ENCODE peak calls at places on chromosomes 1 and 21, in five cellular contexts. S is PC-3, B is HFF-Myc, Z is epithelial cell of esophagus, T is glutamatergic neuron. R is an unnamed sample.

GRCh38 chr1:25360596-25361581 is 22.8 kb downstream of the TMEM50A start:
- DNase-seq in S (peak), B (peak), Z (peak), T (no peak), R (no peak)

GRCh38 chr1:44036409-44037111 is 5.3 kb upstream of the SLC6A9 start:
- DNase-seq in S (peak), B (peak), Z (peak), T (peak), R (peak)

GRCh38 chr1:170562644-170563338 is 30.8 kb downstream of the GORAB start:
- DNase-seq in S (peak), B (peak), Z (peak), T (peak), R (no peak)

GRCh38 chr1:153880962-153881361 is 41.8 kb downstream of the GATAD2B start:
- DNase-seq in S (peak), B (peak), Z (peak), T (peak), R (peak)

GRCh38 chr1:91650764-91651163 is 150.1 kb downstream of the CDC7 start:
- DNase-seq in S (peak), B (peak), Z (peak), T (no peak), R (no peak)

GRCh38 chr1:46816930-46817329 is 18.1 kb downstream of the CYP4B1 start:
- DNase-seq in S (no peak), B (no peak), Z (no peak), T (no peak), R (no peak)

GRCh38 chr1:12016182-12016581 is 3.1 kb upstream of the MIIP start:
- DNase-seq in S (peak), B (no peak), Z (peak), T (no peak), R (no peak)

GRCh38 chr21:33971492-33972013 is 55.9 kb upstream of the ATP5PO start:
- DNase-seq in S (peak), B (no peak), Z (peak), T (no peak), R (no peak)

GRCh38 chr1:222250376-222250775 is 297.5 kb downstream of the HHIPL2 start:
- DNase-seq in S (no peak), B (no peak), Z (no peak), T (no peak), R (no peak)

GRCh38 chr1:169779970-169780369 is 14.7 kb downstream of the METTL18 start:
- DNase-seq in S (peak), B (peak), Z (peak), T (no peak), R (no peak)

GRCh38 chr21:39307466-39307865 is 6.0 kb downstream of the BRWD1 start:
- DNase-seq in S (no peak), B (no peak), Z (no peak), T (no peak), R (no peak)

GRCh38 chr1:45891087-45891486 is 87.7 kb downstream of the MAST2 start:
- DNase-seq in S (no peak), B (no peak), Z (no peak), T (no peak), R (no peak)

GRCh38 chr1:36919491-36920145 is 114.7 kb downstream of the GRIK3 start:
- DNase-seq in S (no peak), B (no peak), Z (no peak), T (no peak), R (no peak)

GRCh38 chr1:247079141-247079874 is 697 bp upstream of the ZNF670 start:
- DNase-seq in S (no peak), B (no peak), Z (no peak), T (no peak), R (no peak)

GRCh38 chr21:25643486-25643885 is 4.4 kb downstream of the JAM2 start:
- DNase-seq in S (no peak), B (no peak), Z (no peak), T (no peak), R (no peak)

GRCh38 chr1:14954210-14954609 is 199.3 kb upstream of the TMEM51 start:
- DNase-seq in S (peak), B (no peak), Z (peak), T (no peak), R (no peak)

GRCh38 chr1:203351037-203351625 is at the start of gene FMOD:
- DNase-seq in S (no peak), B (no peak), Z (no peak), T (no peak), R (no peak)

GRCh38 chr1:223844521-223844961 is 1.2 kb downstream of the TP53BP2 start:
- DNase-seq in S (peak), B (no peak), Z (peak), T (no peak), R (no peak)

GRCh38 chr1:152386940-152387339 is 27.1 kb downstream of the CRNN start:
- DNase-seq in S (no peak), B (no peak), Z (peak), T (no peak), R (no peak)

GRCh38 chr21:44872568-44873355 is 728 bp downstream of the PTTG1IP start:
- DNase-seq in S (peak), B (no peak), Z (peak), T (peak), R (no peak)

GRCh38 chr1:3019516-3020051 is 1.7 kb upstream of the ACTRT2 start:
- DNase-seq in S (no peak), B (no peak), Z (no peak), T (no peak), R (no peak)

GRCh38 chr1:68493193-68493592 is 3.7 kb downstream of the DEPDC1 start:
- DNase-seq in S (no peak), B (no peak), Z (no peak), T (no peak), R (no peak)

GRCh38 chr1:16152521-16153087 is 3.3 kb downstream of the EPHA2 start:
- DNase-seq in S (no peak), B (no peak), Z (no peak), T (no peak), R (no peak)

GRCh38 chr1:242187816-242188215 is 188.9 kb upstream of the MAP1LC3C start:
- DNase-seq in S (no peak), B (no peak), Z (no peak), T (no peak), R (no peak)

GRCh38 chr1:38586993-38587646 is 272.5 kb downstream of the RRAGC start:
- DNase-seq in S (peak), B (no peak), Z (peak), T (peak), R (peak)

GRCh38 chr1:27026621-27027574 is 14.2 kb upstream of the TENT5B start:
- DNase-seq in S (no peak), B (no peak), Z (peak), T (no peak), R (no peak)

GRCh38 chr1:153548722-153549695 is at the start of gene S100A3:
- DNase-seq in S (peak), B (no peak), Z (peak), T (no peak), R (no peak)

GRCh38 chr1:218284377-218284916 is 646 bp upstream of the RRP15 start:
- DNase-seq in S (peak), B (no peak), Z (peak), T (peak), R (no peak)

GRCh38 chr1:14929547-14930223 is 223.9 kb upstream of the TMEM51 start:
- DNase-seq in S (peak), B (peak), Z (peak), T (peak), R (no peak)

GRCh38 chr1:177558372-177558771 is 387.6 kb downstream of the BRINP2 start:
- DNase-seq in S (no peak), B (no peak), Z (no peak), T (no peak), R (no peak)

GRCh38 chr1:212640223-212640885 is 31.8 kb downstream of the ATF3 start:
- DNase-seq in S (no peak), B (no peak), Z (no peak), T (no peak), R (no peak)

GRCh38 chr21:46080171-46081021 is 17.5 kb upstream of the COL6A2 start:
- DNase-seq in S (no peak), B (no peak), Z (no peak), T (no peak), R (no peak)

GRCh38 chr1:214380986-214381695 is 100.2 kb downstream of the SMYD2 start:
- DNase-seq in S (peak), B (no peak), Z (no peak), T (no peak), R (no peak)

GRCh38 chr1:182210417-182210816 is 148.9 kb upstream of the ZNF648 start:
- DNase-seq in S (no peak), B (no peak), Z (no peak), T (no peak), R (no peak)

GRCh38 chr1:192053661-192054060 is 104.6 kb upstream of the RGS18 start:
- DNase-seq in S (no peak), B (no peak), Z (no peak), T (no peak), R (no peak)

GRCh38 chr1:153025797-153026196 is 5.2 kb upstream of the SPRR1B start:
- DNase-seq in S (no peak), B (no peak), Z (peak), T (no peak), R (no peak)

GRCh38 chr1:66570196-66570595 is 36.2 kb downstream of the SGIP1 start:
- DNase-seq in S (peak), B (no peak), Z (peak), T (no peak), R (no peak)

GRCh38 chr1:13605159-13605558 is 21.5 kb downstream of the PDPN start:
- DNase-seq in S (peak), B (no peak), Z (peak), T (no peak), R (no peak)

DNA sequence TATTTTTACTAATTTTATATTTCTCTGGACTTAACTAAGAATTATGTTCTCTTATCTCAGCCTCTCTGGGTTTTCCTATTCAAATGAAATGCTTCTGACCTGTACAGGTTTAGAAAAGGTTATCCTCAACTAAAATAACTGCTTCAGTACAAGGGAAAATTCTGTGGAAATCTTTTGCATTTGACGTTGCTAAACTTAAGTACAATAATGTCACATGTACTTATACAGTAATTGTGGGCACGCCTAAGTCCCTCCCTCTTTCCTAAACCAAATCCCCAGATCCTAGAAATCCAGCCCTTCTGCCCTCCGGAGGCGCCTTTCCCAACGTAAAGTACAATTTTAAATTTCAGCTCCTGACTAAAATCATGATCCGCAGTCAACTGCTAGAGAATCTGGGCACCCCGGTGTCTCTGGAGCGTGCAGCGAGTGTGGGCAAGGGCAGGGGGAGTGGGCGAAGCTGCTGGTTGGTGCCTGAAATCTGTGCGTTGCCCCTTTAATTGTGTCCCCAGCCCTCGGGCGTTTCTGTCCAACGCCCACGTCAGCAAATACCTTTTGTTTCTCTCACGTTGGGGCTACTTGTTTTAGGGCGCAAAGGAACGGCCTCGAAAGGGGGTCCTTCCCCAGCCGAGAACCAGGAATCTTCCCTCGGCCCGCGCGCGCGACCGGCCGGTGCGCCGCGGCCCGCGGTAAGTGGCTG is at the start of gene ZBTB8A:
- DNase-seq in S (peak), B (peak), Z (peak), T (peak), R (peak)
- TF ChIP-seq CTCF in S (peak), B (no peak), Z (no peak), T (no peak), R (no peak)

DNA sequence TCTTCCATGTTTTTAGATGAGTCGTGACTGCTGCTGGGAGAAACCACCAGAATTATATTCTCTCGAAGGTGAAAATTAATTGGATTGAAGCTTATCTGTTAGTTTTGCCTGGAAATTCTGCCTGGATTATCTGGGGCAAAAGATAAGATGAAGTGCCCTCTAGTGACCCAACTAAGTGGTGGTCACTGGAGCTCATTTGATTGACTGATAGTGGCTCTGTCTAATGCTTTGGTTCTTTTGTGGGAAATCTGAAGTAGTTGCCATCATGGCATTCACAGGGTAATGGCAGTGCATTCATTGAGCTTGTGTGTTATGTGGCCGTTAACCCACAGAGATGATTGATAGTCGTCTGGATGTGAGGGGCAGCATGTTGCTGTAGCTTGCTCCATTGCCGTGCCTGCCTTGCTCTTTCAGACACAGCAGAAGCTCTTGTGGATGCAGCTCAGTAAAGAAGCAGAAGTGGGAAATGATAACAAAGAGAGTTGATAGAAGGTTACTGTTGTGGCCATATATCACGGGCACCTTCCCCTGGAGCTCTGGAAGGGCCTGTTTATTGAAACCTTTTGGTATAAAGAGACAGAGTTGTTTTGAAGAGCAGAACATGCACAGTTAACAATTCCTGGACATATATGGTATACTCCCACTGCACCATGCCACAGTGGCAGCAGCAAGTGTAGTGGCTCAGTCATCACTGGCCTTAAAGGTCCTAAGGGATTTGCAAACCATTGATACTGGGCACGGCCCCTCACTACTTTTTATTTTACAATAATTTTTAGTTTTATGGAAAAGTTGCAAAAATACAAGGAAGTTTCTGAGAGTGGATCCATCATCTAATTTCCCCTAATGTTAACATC is 42.0 kb downstream of the CXADR start:
- DNase-seq in S (peak), B (no peak), Z (peak), T (no peak), R (no peak)
- TF ChIP-seq CTCF in S (peak), B (peak), Z (peak), T (no peak), R (peak)

GRCh38 chr1:227792216-227793078 is 23.0 kb upstream of the PRSS38 start:
- DNase-seq in S (no peak), B (no peak), Z (no peak), T (no peak), R (no peak)
- TF ChIP-seq CTCF in S (peak), B (peak), Z (no peak), T (no peak), R (peak)

DNA sequence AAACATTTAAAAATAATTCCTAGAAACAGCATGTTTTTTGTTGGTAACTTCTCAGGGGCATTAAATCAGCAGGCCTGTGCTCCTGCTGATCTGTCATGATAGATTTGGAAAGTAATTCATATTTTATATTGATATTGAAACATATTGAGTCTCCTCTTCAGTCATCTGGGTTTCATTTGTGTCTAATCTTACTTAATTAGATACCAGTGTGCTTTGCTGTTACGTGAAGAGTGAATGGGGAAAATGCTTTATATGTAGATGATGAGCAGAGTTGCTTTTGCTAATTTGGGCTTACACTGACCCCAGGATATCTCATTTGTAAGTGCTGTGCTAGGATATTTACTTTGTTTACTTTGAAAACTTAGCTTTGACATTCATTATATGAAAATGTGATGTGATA is 45.9 kb downstream of the CHRM3 start:
- DNase-seq in S (no peak), B (no peak), Z (no peak), T (no peak), R (no peak)
- TF ChIP-seq CTCF in S (no peak), B (no peak), Z (no peak), T (no peak), R (no peak)

GRCh38 chr1:85583355-85584263 is 3.0 kb downstream of the CCN1 start:
- DNase-seq in S (peak), B (no peak), Z (no peak), T (no peak), R (no peak)
- TF ChIP-seq CTCF in S (no peak), B (no peak), Z (no peak), T (no peak), R (peak)

GRCh38 chr1:29931477-29932175 is 695.3 kb downstream of the PTPRU start:
- DNase-seq in S (no peak), B (no peak), Z (no peak), T (peak), R (no peak)
- TF ChIP-seq CTCF in S (no peak), B (no peak), Z (no peak), T (no peak), R (no peak)

DNA sequence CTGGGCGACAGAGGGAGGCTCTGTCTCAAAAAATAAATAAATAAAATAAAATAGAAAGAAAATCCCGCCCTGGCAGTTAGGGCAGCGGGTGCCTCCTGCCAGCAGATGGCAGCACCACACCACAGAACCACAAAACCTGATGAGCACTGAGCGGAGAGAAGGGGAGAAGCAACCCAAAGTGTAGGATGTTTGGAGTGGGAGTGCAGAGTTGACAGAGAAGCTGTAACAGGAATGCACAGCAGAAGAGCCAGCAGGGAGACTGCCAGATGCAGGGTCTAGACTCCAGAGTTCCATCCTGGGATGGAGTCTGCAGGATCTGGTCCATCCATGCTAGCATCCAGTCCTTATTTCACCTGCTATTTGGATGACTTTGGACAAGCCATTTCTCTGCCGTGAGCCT is 29.7 kb upstream of the KIRREL1 start:
- DNase-seq in S (peak), B (no peak), Z (peak), T (peak), R (peak)
- TF ChIP-seq CTCF in S (peak), B (peak), Z (peak), T (peak), R (peak)

DNA sequence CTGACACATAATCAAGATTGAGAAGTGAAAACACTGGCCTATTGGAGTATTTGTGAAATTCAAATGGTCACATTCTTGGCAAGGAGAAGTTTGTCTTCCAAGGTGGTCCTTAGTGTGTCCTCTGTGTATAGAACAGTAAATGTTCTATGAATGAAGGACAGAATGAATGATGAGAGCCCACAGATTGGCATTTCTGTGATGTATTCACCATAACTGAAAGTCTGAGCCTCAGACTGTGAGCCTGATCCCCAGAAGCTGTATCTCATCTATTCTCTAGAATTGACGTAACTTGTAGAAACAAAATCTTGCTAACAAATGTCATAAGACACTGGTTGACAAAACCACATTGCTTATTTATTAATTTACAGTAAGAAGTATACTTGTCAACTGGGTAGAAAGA is 111.5 kb upstream of the ETV3 start:
- DNase-seq in S (no peak), B (no peak), Z (no peak), T (no peak), R (no peak)
- TF ChIP-seq CTCF in S (no peak), B (no peak), Z (no peak), T (no peak), R (no peak)